ENCODE peak calls at places on chromosomes 11 and 22, in eight cellular contexts. W is tibial nerve; Z is T-cell; F is LoVo; P is type B pancreatic cell; D is endothelial cell; J is progenitor cell of endocrine pancreas; M is CD4-positive, CD25-positive, alpha-beta regulatory T cell. X is an unnamed sample.

GRCh38 chr11:64571410-64572091 is 19.5 kb upstream of the SLC22A12 start:
- DNase-seq in W (no peak), Z (no peak), F (no peak), P (no peak), D (no peak), J (no peak), M (no peak), X (no peak)

GRCh38 chr11:61609970-61610347 is 29.1 kb upstream of the SYT7 start:
- DNase-seq in W (no peak), Z (no peak), F (no peak), P (no peak), D (no peak), J (no peak), M (no peak), X (peak)

GRCh38 chr11:58688779-58689503 is 42.8 kb downstream of the GLYAT start:
- DNase-seq in W (no peak), Z (no peak), F (no peak), P (no peak), D (no peak), J (no peak), M (no peak), X (no peak)

GRCh38 chr11:7635137-7635536 is 38.2 kb downstream of the CYB5R2 start:
- DNase-seq in W (no peak), Z (no peak), F (no peak), P (no peak), D (no peak), J (no peak), M (no peak), X (no peak)

GRCh38 chr22:37777122-37777687 is 30.5 kb upstream of the GCAT start:
- DNase-seq in W (peak), Z (no peak), F (peak), P (no peak), D (no peak), J (no peak), M (no peak), X (no peak)

GRCh38 chr11:9787260-9787659 is 123.4 kb downstream of the SWAP70 start:
- DNase-seq in W (no peak), Z (no peak), F (peak), P (no peak), D (no peak), J (no peak), M (no peak), X (no peak)

GRCh38 chr11:116640641-116641402 is 132.0 kb downstream of the BUD13 start:
- DNase-seq in W (no peak), Z (no peak), F (no peak), P (no peak), D (no peak), J (no peak), M (no peak), X (no peak)

GRCh38 chr11:63520606-63521170 is 14.8 kb downstream of the LGALS12 start:
- DNase-seq in W (no peak), Z (no peak), F (no peak), P (no peak), D (no peak), J (no peak), M (no peak), X (no peak)

GRCh38 chr11:133153031-133153430 is 379.3 kb downstream of the OPCML start:
- DNase-seq in W (no peak), Z (no peak), F (no peak), P (no peak), D (no peak), J (no peak), M (no peak), X (no peak)

GRCh38 chr22:27715078-27715477 is 86.5 kb downstream of the MN1 start:
- DNase-seq in W (no peak), Z (no peak), F (no peak), P (no peak), D (no peak), J (no peak), M (no peak), X (no peak)

GRCh38 chr22:30627480-30627879 is 8.1 kb upstream of the SLC35E4 start:
- DNase-seq in W (no peak), Z (no peak), F (no peak), P (no peak), D (no peak), J (no peak), M (no peak), X (no peak)

GRCh38 chr22:31625661-31626426 is 36.2 kb downstream of the PISD start:
- DNase-seq in W (peak), Z (no peak), F (no peak), P (no peak), D (peak), J (no peak), M (no peak), X (no peak)

GRCh38 chr11:27118371-27118770 is 77.8 kb downstream of the BBOX1 start:
- DNase-seq in W (no peak), Z (no peak), F (no peak), P (no peak), D (no peak), J (no peak), M (no peak), X (no peak)

GRCh38 chr11:15651782-15652181 is 537.1 kb downstream of the INSC start:
- DNase-seq in W (no peak), Z (no peak), F (no peak), P (no peak), D (no peak), J (no peak), M (no peak), X (no peak)

GRCh38 chr11:116930586-116930985 is 93.2 kb upstream of the APOA1 start:
- DNase-seq in W (no peak), Z (no peak), F (no peak), P (no peak), D (no peak), J (no peak), M (no peak), X (peak)

GRCh38 chr11:93997741-93998140 is 23.4 kb upstream of the HEPHL1 start:
- DNase-seq in W (no peak), Z (no peak), F (no peak), P (no peak), D (no peak), J (no peak), M (no peak), X (no peak)

GRCh38 chr11:101844608-101845007 is 70.2 kb upstream of the CEP126 start:
- DNase-seq in W (no peak), Z (no peak), F (no peak), P (no peak), D (no peak), J (no peak), M (no peak), X (no peak)

GRCh38 chr11:130947058-130947457 is 30.8 kb upstream of the SNX19 start:
- DNase-seq in W (no peak), Z (no peak), F (no peak), P (no peak), D (no peak), J (no peak), M (no peak), X (no peak)

GRCh38 chr22:30198152-30198845 is 48.3 kb downstream of the LIF start:
- DNase-seq in W (no peak), Z (no peak), F (no peak), P (no peak), D (no peak), J (no peak), M (no peak), X (no peak)

GRCh38 chr11:44752727-44753126 is 26.0 kb downstream of the TSPAN18 start:
- DNase-seq in W (no peak), Z (no peak), F (no peak), P (no peak), D (no peak), J (no peak), M (no peak), X (no peak)

GRCh38 chr22:29078036-29078868 is 5.4 kb downstream of the KREMEN1 start:
- DNase-seq in W (no peak), Z (no peak), F (no peak), P (no peak), D (no peak), J (no peak), M (no peak), X (peak)

GRCh38 chr11:66043008-66043906 is 5.7 kb downstream of the GAL3ST3 start:
- DNase-seq in W (no peak), Z (no peak), F (no peak), P (no peak), D (no peak), J (no peak), M (no peak), X (no peak)

GRCh38 chr11:62449451-62449851 is 30.6 kb downstream of the SCGB1A1 start:
- DNase-seq in W (no peak), Z (no peak), F (peak), P (no peak), D (no peak), J (no peak), M (no peak), X (no peak)

GRCh38 chr11:67439321-67440228 is 2.1 kb upstream of the PTPRCAP start:
- DNase-seq in W (no peak), Z (no peak), F (no peak), P (no peak), D (no peak), J (no peak), M (no peak), X (no peak)

GRCh38 chr11:47337229-47337924 is 15.1 kb downstream of the MYBPC3 start:
- DNase-seq in W (no peak), Z (no peak), F (peak), P (no peak), D (no peak), J (no peak), M (no peak), X (no peak)

GRCh38 chr11:62842171-62842717 is 2.9 kb upstream of the WDR74 start:
- DNase-seq in W (no peak), Z (no peak), F (no peak), P (no peak), D (peak), J (peak), M (peak), X (no peak)

GRCh38 chr11:130467116-130467990 is 18.9 kb downstream of the ADAMTS15 start:
- DNase-seq in W (no peak), Z (no peak), F (no peak), P (no peak), D (no peak), J (no peak), M (no peak), X (no peak)

GRCh38 chr11:20026629-20027545 is 133.4 kb downstream of the DBX1 start:
- DNase-seq in W (no peak), Z (no peak), F (no peak), P (peak), D (peak), J (peak), M (no peak), X (peak)

GRCh38 chr22:20524004-20524481 is 16.6 kb downstream of the MED15 start:
- DNase-seq in W (no peak), Z (peak), F (no peak), P (no peak), D (no peak), J (no peak), M (no peak), X (no peak)

GRCh38 chr11:5605849-5606248 is 9.4 kb downstream of the TRIM6 start:
- DNase-seq in W (no peak), Z (no peak), F (no peak), P (no peak), D (no peak), J (no peak), M (no peak), X (no peak)